ENCODE peak calls at places on chromosomes 13 and 19, in seven cellular contexts. K is cardiac fibroblast, N is cardiac muscle cell, Z is heart left ventricle, F is heart right ventricle, D is foreskin keratinocyte, I is PC-9. V is an unnamed sample.

GRCh38 chr19:29492761-29493160 is 33.0 kb upstream of the VSTM2B start:
- DNase-seq in D (no peak), I (no peak), K (peak; percentile 26), N (no peak), Z (no peak), F (no peak), V (no peak)

GRCh38 chr19:57288373-57288772 is 8.1 kb downstream of the ZNF460 start:
- DNase-seq in N (no peak), K (no peak), I (no peak), Z (no peak), D (no peak), F (no peak), V (no peak)

GRCh38 chr13:28059214-28059613 is 41.2 kb downstream of the FLT3 start:
- DNase-seq in D (no peak), Z (peak; percentile 37), I (no peak), K (peak; percentile 26), F (no peak), N (peak; percentile 67), V (no peak)

GRCh38 chr13:113109151-113110047 is 3.8 kb downstream of the F7 start:
- DNase-seq in D (no peak), I (no peak), K (no peak), N (no peak), Z (no peak), F (no peak), V (peak; percentile 41)

GRCh38 chr13:98672947-98673545 is 79.4 kb downstream of the SLC15A1 start:
- DNase-seq in K (peak; percentile 85), F (peak; percentile 45), D (no peak), N (peak; percentile 79), I (peak; percentile 90), Z (peak; percentile 74), V (peak; percentile 79)

GRCh38 chr19:4191044-4191443 is 8.6 kb downstream of the ANKRD24 start:
- DNase-seq in K (no peak), N (no peak), I (no peak), D (no peak), Z (no peak), F (no peak), V (no peak)

GRCh38 chr19:50427997-50428425 is 4.7 kb upstream of the MYBPC2 start:
- DNase-seq in F (peak; percentile 85), D (peak; percentile 7), K (peak; percentile 93), N (peak; percentile 34), Z (peak; percentile 90), I (no peak), V (peak; percentile 96)

GRCh38 chr19:4103073-4103418 is 20.9 kb downstream of the MAP2K2 start:
- DNase-seq in N (no peak), I (no peak), Z (no peak), F (no peak), K (no peak), D (no peak), V (no peak)

GRCh38 chr19:18428837-18429674 is 8.9 kb downstream of the ISYNA1 start:
- DNase-seq in I (no peak), K (peak; percentile 79), N (peak; percentile 89), D (no peak), F (peak; percentile 80), Z (peak; percentile 85), V (peak; percentile 86)

GRCh38 chr19:2046046-2046907 is 4.8 kb downstream of the MKNK2 start:
- DNase-seq in I (no peak), D (no peak), K (no peak), F (no peak), Z (no peak), N (no peak), V (no peak)

DNA sequence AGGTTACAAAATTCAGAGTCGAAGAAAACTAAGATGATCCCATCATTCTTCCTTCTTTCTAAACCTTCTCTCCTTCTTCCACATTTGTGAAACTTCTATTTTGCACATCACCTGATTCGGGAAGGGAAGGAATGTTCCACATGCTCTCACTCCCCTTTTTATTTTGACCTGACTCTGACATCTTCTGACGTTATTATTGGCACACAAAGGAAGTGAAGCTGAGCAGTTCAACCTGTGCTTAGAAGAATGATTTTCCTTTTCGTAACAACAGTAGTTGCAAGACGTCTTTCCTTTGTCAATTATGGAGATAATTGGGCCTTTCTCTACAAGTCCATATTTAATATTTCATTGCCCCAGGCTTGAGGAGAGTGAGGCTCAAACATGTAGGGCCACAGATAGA is 18.0 kb downstream of the FAM124A start:
- DNase-seq in N (no peak), K (no peak), D (no peak), I (no peak), F (no peak), Z (no peak), V (no peak)
- TF ChIP-seq CTCF in N (no peak), K (no peak), D (no peak), I (no peak), F (no peak), Z (no peak), V (no peak)

GRCh38 chr13:91014696-91015095 is 332.8 kb upstream of the MIR17HG start:
- DNase-seq in Z (no peak), N (no peak), K (peak; percentile 14), D (no peak), F (no peak), I (no peak), V (no peak)

GRCh38 chr13:91020635-91021034 is 326.9 kb upstream of the MIR17HG start:
- DNase-seq in Z (no peak), K (no peak), I (no peak), N (no peak), D (no peak), F (no peak), V (no peak)

GRCh38 chr13:91017669-91018053 is 329.8 kb upstream of the MIR17HG start:
- DNase-seq in Z (no peak), F (no peak), I (no peak), N (no peak), D (peak; percentile 8), K (no peak), V (no peak)

GRCh38 chr13:91017031-91017668 is 330.3 kb upstream of the MIR17HG start:
- DNase-seq in F (no peak), D (peak; percentile 14), Z (no peak), N (peak; percentile 50), I (peak; percentile 38), K (peak; percentile 57), V (peak; percentile 37)
- TF ChIP-seq CTCF in F (peak; percentile 60), D (peak; percentile 75), Z (peak; percentile 45), N (peak; percentile 84), I (peak; percentile 79), K (peak; percentile 65), V (peak; percentile 66)

DNA sequence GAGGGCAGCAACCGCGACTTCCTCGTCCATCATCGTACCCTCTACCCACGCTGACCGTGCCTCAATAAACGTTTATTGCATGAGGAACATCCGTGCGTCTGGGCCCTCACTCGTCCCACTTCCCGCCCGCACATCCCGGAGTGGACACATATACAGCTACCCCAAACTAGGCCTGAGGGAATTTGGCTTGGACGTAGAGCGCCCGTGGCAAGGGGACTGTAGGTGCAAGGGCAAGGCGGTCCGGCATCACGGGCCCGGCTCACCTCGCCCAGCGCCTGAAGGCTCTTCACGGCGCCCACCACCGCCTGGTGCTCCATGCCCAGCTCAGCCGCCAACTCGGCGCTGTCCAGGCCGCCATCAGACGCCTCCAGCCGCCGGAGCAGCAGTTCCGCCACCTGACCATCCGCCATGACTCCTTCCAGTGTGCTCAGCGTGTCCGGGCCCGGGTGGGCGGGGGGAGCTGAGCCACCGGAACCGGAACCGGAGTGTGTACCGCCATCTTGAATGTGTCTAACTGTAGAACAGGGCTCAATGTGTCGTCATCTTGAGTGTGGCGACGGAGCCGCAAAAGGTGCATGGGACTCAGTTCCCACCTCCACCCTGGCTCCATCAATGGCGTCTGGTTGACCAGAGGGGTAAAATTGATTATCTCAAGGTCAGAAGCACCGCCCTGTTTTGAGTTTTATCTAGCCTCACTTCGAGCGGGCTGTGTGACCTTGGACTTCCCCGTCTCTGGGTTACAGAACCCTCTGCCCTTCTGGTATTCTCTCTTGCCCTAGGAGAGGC is at the start of gene FARSA:
- DNase-seq in D (peak; percentile 59), F (peak; percentile 92), I (peak; percentile 89), Z (peak; percentile 95), N (peak; percentile 94), K (peak; percentile 92), V (peak; percentile 94)
- TF ChIP-seq CTCF in D (no peak), F (no peak), I (no peak), Z (no peak), N (no peak), K (no peak), V (no peak)

GRCh38 chr13:26221721-26222522 is at the start of gene RNF6:
- DNase-seq in D (peak; percentile 97), Z (peak; percentile 96), I (peak; percentile 96), F (peak; percentile 85), N (peak; percentile 95), K (peak; percentile 99), V (peak; percentile 98)
- TF ChIP-seq CTCF in D (peak; percentile 12), Z (no peak), I (no peak), F (no peak), N (no peak), K (peak; percentile 3), V (peak; percentile 9)

GRCh38 chr19:19460258-19460731 is 54.8 kb downstream of the GATAD2A start:
- DNase-seq in Z (no peak), K (no peak), N (no peak), I (no peak), F (no peak), D (no peak), V (peak; percentile 46)

GRCh38 chr19:19459707-19460251 is 54.3 kb downstream of the GATAD2A start:
- DNase-seq in F (no peak), N (no peak), Z (peak; percentile 62), I (no peak), D (peak; percentile 33), K (peak; percentile 56), V (peak; percentile 65)

GRCh38 chr19:19459099-19459498 is 53.6 kb downstream of the GATAD2A start:
- DNase-seq in K (no peak), I (no peak), Z (no peak), N (no peak), F (no peak), D (no peak), V (no peak)

GRCh38 chr19:19457691-19458090 is 52.2 kb downstream of the GATAD2A start:
- DNase-seq in F (no peak), Z (no peak), I (no peak), D (no peak), N (no peak), K (no peak), V (peak; percentile 20)

DNA sequence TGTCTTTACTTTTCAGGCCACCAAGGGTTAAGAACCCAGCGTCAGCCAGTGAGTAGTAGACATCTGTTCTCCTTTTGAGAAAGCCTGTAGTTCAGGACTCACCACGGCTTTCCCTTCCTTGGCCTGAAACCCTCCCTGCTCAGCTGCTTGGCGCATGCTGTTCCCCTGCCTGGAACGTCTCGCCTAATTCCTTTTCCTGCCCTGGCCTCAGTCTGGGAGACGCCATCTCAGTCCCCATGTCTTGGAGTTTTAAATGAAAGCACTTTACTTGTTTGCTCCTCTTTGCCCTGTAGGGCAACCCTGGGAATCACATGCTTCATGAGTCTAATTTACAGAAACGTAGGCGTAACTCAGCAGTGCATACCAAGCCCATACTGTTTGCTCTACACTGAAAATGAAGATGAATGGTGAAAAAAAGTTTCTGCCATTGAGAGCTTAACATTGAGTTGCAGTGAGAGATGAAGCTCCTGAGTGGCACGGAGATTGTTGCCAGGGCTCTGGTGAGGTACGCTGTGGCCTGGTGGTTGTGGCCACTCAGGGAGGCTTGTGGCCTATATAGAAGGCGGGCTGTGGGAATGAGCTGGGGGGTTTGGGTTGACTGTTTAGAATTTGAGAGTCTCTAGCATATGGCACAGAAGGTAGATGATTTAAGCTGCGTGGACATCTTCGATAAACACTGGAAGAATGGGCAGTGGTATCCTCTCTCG is 52.8 kb downstream of the GATAD2A start:
- DNase-seq in D (no peak), Z (no peak), N (no peak), F (no peak), K (no peak), I (no peak), V (peak; percentile 13)
- TF ChIP-seq CTCF in D (no peak), Z (no peak), N (no peak), F (no peak), K (no peak), I (no peak), V (no peak)

V was measured in lower lobe of right lung.